ENCODE peak calls at places on chromosomes 5 and 9, in nine cellular contexts. O is mesothelial cell of epicardium, R is bronchial epithelial cell, J is T1000, T is A172, U is NCI-H1092 treated with DMSO at 0.1 percent for 48 hours, E is NCI-H1436, I is HFFc6, H is T-helper 2 cell. N is an unnamed sample.

GRCh38 chr5:42720242-42720641 is 36.4 kb upstream of the CCDC152 start:
- DNase-seq in R (no peak), O (no peak), T (no peak), J (no peak), U (no peak), I (no peak), H (no peak), E (no peak), N (no peak)

GRCh38 chr9:114786251-114786650 is 19.6 kb downstream of the TNFSF15 start:
- DNase-seq in U (no peak), R (peak), T (no peak), H (no peak), O (no peak), I (no peak), J (no peak), E (no peak), N (no peak)

GRCh38 chr5:21391506-21391905 is 1403.5 kb upstream of the CDH18 start:
- DNase-seq in R (peak), H (no peak), E (no peak), T (peak), J (no peak), U (peak), I (no peak), O (no peak), N (no peak)

GRCh38 chr9:136865768-136866103 is 372 bp downstream of the EDF1 start:
- DNase-seq in U (no peak), O (no peak), I (no peak), R (no peak), H (no peak), E (no peak), T (no peak), J (no peak), N (no peak)

GRCh38 chr9:135214054-135214640 is 126.7 kb downstream of the OLFM1 start:
- DNase-seq in E (no peak), J (no peak), U (no peak), O (no peak), R (no peak), H (no peak), T (no peak), I (no peak), N (no peak)

GRCh38 chr5:58893551-58893950 is 310.7 kb downstream of the RAB3C start:
- DNase-seq in U (no peak), O (no peak), E (no peak), J (no peak), R (peak), H (no peak), I (no peak), T (no peak), N (no peak)

GRCh38 chr5:167582916-167583315 is 708.5 kb upstream of the WWC1 start:
- DNase-seq in I (no peak), H (no peak), O (no peak), U (no peak), T (no peak), R (peak), J (no peak), E (no peak), N (no peak)

GRCh38 chr9:18611946-18612345 is 138.0 kb downstream of the ADAMTSL1 start:
- DNase-seq in U (peak), O (no peak), R (no peak), E (peak), H (no peak), I (no peak), T (no peak), J (no peak), N (no peak)

GRCh38 chr5:168481330-168481788 is 4.9 kb upstream of the RARS1 start:
- DNase-seq in I (no peak), H (no peak), R (no peak), U (no peak), O (no peak), E (no peak), T (no peak), J (no peak), N (no peak)

GRCh38 chr9:129889936-129890717 is 54.9 kb downstream of the USP20 start:
- DNase-seq in H (no peak), T (no peak), J (no peak), U (no peak), O (no peak), R (no peak), E (no peak), I (no peak), N (no peak)